ENCODE peak calls at places on chromosome 17, in four cellular contexts. A is GM23248, U is HCT116, P is PC-9. Y is an unnamed sample.

GRCh38 chr17:1413281-1413791 is 13.3 kb upstream of the YWHAE start:
- DNase-seq in P (peak; percentile 83), U (no peak), A (peak; percentile 73), Y (peak; percentile 95)

GRCh38 chr17:38352245-38353083 is 820 bp downstream of the SOCS7 start:
- DNase-seq in P (no peak), A (peak; percentile 64), U (no peak), Y (no peak)

GRCh38 chr17:74529243-74529642 is 2.0 kb downstream of the CD300LB start:
- DNase-seq in U (no peak), A (no peak), P (no peak), Y (no peak)

GRCh38 chr17:80252871-80253270 is 7.8 kb upstream of the RNF213 start:
- DNase-seq in P (no peak), A (peak; percentile 19), U (peak; percentile 46), Y (peak; percentile 76)

GRCh38 chr17:4247981-4248388 is 15.8 kb downstream of the ANKFY1 start:
- DNase-seq in P (peak; percentile 88), U (peak; percentile 23), A (no peak), Y (no peak)

GRCh38 chr17:73194514-73195222 is 1.8 kb downstream of the COG1 start:
- DNase-seq in U (no peak), P (no peak), A (peak; percentile 79), Y (peak; percentile 95)

GRCh38 chr17:78925662-78926555 is 722 bp upstream of the TIMP2 start:
- DNase-seq in U (no peak), P (no peak), A (peak; percentile 96), Y (peak; percentile 99)

GRCh38 chr17:30550512-30551273 is 73.5 kb downstream of the GOSR1 start:
- DNase-seq in P (peak; percentile 54), U (peak; percentile 40), A (peak; percentile 35), Y (no peak)

GRCh38 chr17:11178576-11178975 is 62.4 kb upstream of the SHISA6 start:
- DNase-seq in P (no peak), U (no peak), A (no peak), Y (no peak)

GRCh38 chr17:79562117-79562805 is 48.6 kb downstream of the RBFOX3 start:
- DNase-seq in P (no peak), U (no peak), A (no peak), Y (no peak)

GRCh38 chr17:2635675-2636074 is 42.2 kb downstream of the PAFAH1B1 start:
- DNase-seq in A (no peak), U (no peak), P (no peak), Y (no peak)

GRCh38 chr17:38702166-38702899 is 2.7 kb upstream of the MLLT6 start:
- DNase-seq in P (peak; percentile 78), U (peak; percentile 73), A (peak; percentile 92), Y (peak; percentile 99)

GRCh38 chr17:77466596-77467223 is 325.9 kb downstream of the SEC14L1 start:
- DNase-seq in A (no peak), P (no peak), U (no peak), Y (peak; percentile 35)

GRCh38 chr17:28343491-28343932 is 8.0 kb downstream of the TNFAIP1 start:
- DNase-seq in A (no peak), P (no peak), U (no peak), Y (peak; percentile 47)

GRCh38 chr17:10021239-10021638 is 116.2 kb upstream of the RCVRN start:
- DNase-seq in U (no peak), A (no peak), P (no peak), Y (no peak)

GRCh38 chr17:10025224-10025623 is 120.2 kb upstream of the RCVRN start:
- DNase-seq in U (no peak), A (no peak), P (no peak), Y (no peak)

GRCh38 chr17:10025976-10026785 is 121.1 kb upstream of the RCVRN start:
- DNase-seq in U (no peak), P (no peak), A (no peak), Y (peak; percentile 30)

GRCh38 chr17:10019941-10020403 is 114.9 kb upstream of the RCVRN start:
- DNase-seq in P (no peak), A (no peak), U (no peak), Y (no peak)

GRCh38 chr17:10022416-10022815 is 117.3 kb upstream of the RCVRN start:
- DNase-seq in U (no peak), A (no peak), P (no peak), Y (no peak)
- H4K20me1 ChIP-seq in U (no peaks in the 10 kb centered on the region), A (no peaks in the 10 kb centered on the region), P (no peaks in the 10 kb centered on the region), Y (no peaks in the 10 kb centered on the region)

DNA sequence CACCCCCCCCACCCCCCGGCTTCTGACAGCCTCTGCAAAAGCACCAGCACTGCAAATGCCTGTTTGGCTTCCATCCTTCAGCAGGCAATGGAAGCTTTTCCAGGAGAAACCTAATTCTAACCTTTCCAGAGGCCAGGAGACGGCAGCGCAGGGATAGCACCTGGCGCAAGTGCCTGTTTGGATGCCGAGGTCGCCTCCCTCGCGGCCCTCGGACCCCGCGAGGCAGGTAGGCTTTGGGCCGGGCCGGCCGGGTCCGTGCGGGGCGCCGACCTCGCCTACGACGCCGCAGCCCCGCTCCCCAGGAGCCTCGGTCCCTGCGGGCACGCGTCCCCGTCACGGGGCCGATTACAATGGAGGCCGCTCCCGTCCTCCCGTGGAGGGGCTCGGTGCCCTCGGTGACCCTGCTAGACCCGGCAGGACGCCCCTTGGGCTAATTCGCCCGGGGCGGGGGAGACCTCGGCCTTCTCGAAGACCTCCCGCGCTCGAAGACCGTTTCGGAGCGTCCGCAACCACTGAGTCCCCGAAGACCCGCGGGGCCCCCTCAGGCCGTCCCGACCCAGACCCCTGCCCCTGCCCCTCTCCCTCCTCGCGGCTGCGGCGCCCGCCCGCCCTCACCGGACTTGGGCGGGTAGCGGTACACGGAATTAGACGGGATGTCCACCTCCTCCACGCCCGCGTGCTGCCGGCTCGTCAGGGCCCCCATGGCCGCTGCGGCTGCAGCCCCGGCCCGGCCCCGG is 587 bp downstream of the RNF157 start:
- DNase-seq in U (no peak), A (peak; percentile 16), P (no peak), Y (peak; percentile 77)
- H3K4me2 ChIP-seq in U (no peak overlapping the region), A (no peak overlapping the region), P (no peak overlapping the region), Y (peak overlapping the region; percentile 32)

GRCh38 chr17:7887038-7887481 is 1.5 kb upstream of the CHD3 start:
- DNase-seq in U (no peak), P (no peak), A (peak; percentile 73), Y (peak; percentile 88)

GRCh38 chr17:7886227-7887037 is 2.2 kb upstream of the CHD3 start:
- DNase-seq in A (peak; percentile 55), P (no peak), U (no peak), Y (peak; percentile 92)

GRCh38 chr17:7884581-7885356 is 3.8 kb upstream of the CHD3 start:
- DNase-seq in U (no peak), P (no peak), A (peak; percentile 43), Y (peak; percentile 90)

GRCh38 chr17:7883781-7884386 is 4.7 kb upstream of the CHD3 start:
- DNase-seq in A (peak; percentile 54), P (peak; percentile 57), U (no peak), Y (peak; percentile 88)

GRCh38 chr17:7885357-7886226 is 3.0 kb upstream of the CHD3 start:
- DNase-seq in P (no peak), A (peak; percentile 66), U (no peak), Y (peak; percentile 97)
- H3K4me1 ChIP-seq in P (peaks cover 27% of the 10 kb centered on the region), A (peaks cover 38% of the 10 kb centered on the region), U (peaks cover 39% of the 10 kb centered on the region), Y (peaks cover 44% of the 10 kb centered on the region)

GRCh38 chr17:14201595-14201994 is 35.1 kb downstream of the CDRT15 start:
- DNase-seq in P (no peak), A (no peak), U (no peak), Y (no peak)

GRCh38 chr17:14202388-14203166 is 34.1 kb downstream of the CDRT15 start:
- DNase-seq in U (no peak), P (no peak), A (no peak), Y (no peak)

GRCh38 chr17:14201087-14201486 is 35.6 kb downstream of the CDRT15 start:
- DNase-seq in A (peak; percentile 19), P (no peak), U (no peak), Y (no peak)

GRCh38 chr17:14198575-14198974 is 38.1 kb downstream of the CDRT15 start:
- DNase-seq in P (no peak), A (no peak), U (no peak), Y (no peak)

GRCh38 chr17:14200354-14200753 is 36.3 kb downstream of the CDRT15 start:
- DNase-seq in U (no peak), A (no peak), P (no peak), Y (no peak)
- H4K20me1 ChIP-seq in U (no peaks in the 10 kb centered on the region), A (no peaks in the 10 kb centered on the region), P (peaks cover 7% of the 10 kb centered on the region), Y (peaks cover 3% of the 10 kb centered on the region)

DNA sequence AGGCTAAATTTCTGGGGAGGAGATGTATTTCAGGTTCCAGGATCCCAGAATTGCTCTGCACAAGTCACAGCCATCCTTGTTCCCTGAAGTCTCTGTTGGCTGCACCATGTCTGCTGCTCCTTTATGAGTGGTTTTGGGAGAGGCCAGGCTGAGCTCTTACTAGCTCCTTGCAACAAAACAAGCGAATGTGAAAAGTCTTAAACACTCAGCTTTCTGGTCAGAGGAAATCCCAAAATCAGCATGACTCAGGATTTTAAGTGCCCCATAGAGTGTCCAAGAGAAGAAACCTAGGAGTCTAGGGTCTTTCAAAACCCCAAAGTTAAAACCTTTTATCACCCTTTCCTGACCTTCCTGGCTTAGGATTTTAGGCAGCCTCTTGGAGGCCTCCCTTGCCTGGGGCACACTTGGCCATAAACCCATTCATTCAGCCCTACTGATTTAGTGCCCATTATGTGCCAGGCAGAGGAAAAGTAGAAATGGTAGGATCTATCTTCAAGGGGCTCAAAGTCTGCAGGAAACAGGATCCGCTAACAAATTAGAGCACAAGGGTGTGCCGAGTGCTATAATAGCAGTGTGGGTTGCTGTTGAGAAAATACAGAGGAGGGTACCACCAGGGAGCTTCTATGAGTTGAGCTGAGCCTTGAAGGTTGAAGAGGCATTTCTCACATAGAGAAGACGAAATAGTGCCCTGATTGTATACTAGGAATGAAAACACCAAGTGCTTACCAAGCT is 36.9 kb downstream of the SOST start:
- DNase-seq in A (peak; percentile 52), P (peak; percentile 63), U (no peak), Y (no peak)
- H3K4me2 ChIP-seq in A (peak overlapping the region; percentile 76), P (peak overlapping the region; percentile 83), U (no peak overlapping the region), Y (peak overlapping the region; percentile 85)

DNA sequence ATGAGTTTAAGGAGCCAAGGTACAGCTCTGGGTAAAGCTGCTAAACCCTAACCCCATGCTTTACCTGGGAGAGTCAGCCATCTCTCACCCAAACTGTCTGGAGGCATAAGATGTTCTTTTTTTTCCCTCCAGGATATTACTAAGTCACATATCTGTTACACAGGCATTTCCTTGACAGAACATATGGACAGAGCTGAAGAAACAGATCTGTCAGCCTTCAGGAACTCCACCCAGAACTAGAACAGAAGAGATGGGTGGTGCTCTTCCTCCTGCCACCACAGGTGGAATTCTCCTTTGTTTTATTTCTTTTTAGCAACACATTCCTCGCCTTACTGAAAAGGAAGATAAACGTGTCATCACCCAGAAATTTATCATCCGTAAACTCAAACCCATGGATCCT is 8.7 kb downstream of the MYCBPAP start:
- DNase-seq in P (no peak), A (no peak), U (no peak), Y (peak; percentile 15)
- H3K4me1 ChIP-seq in P (peaks cover 15% of the 10 kb centered on the region), A (peaks cover 11% of the 10 kb centered on the region), U (no peaks in the 10 kb centered on the region), Y (peaks cover 14% of the 10 kb centered on the region)

GRCh38 chr17:57096472-57097198 is 11.6 kb downstream of the AKAP1 start:
- DNase-seq in U (no peak), P (no peak), A (no peak), Y (no peak)
- H4K20me1 ChIP-seq in U (peaks cover 4% of the 10 kb centered on the region), P (peaks cover 34% of the 10 kb centered on the region), A (no peaks in the 10 kb centered on the region), Y (peaks cover 12% of the 10 kb centered on the region)